ENCODE peak calls at places on chromosomes 16 and 17, in four cellular contexts. O is GM12878, N is K562, D is HepG2. Q is an unnamed sample.

GRCh38 chr16:72013389-72013788 is 4.8 kb downstream of the DHODH start:
- DNase-seq in O (no peak), D (no peak), N (peak; percentile 25), Q (no peak)

GRCh38 chr17:8935194-8935593 is 30.3 kb downstream of the PIK3R5 start:
- DNase-seq in N (no peak), O (no peak), D (no peak), Q (no peak)

GRCh38 chr16:25134306-25134705 is 22.8 kb downstream of the LCMT1 start:
- DNase-seq in D (no peak), O (no peak), N (no peak), Q (no peak)

GRCh38 chr17:73954981-73955380 is 248.5 kb upstream of the RPL38 start:
- DNase-seq in D (no peak), O (no peak), N (no peak), Q (no peak)

GRCh38 chr17:62652251-62653001 is 25.0 kb downstream of the MRC2 start:
- DNase-seq in N (no peak), O (no peak), D (no peak), Q (peak; percentile 43)

GRCh38 chr17:7886227-7887037 is 2.2 kb upstream of the CHD3 start:
- DNase-seq in O (no peak), D (no peak), N (peak; percentile 21), Q (peak; percentile 27)

GRCh38 chr17:42399948-42400843 is 12.0 kb upstream of the STAT3 start:
- DNase-seq in N (no peak), O (no peak), D (no peak), Q (no peak)

GRCh38 chr17:14119546-14119945 is 50.2 kb downstream of the COX10 start:
- DNase-seq in O (no peak), N (no peak), D (no peak), Q (no peak)

GRCh38 chr16:20904507-20905079 is 4.0 kb downstream of the LYRM1 start:
- DNase-seq in D (peak; percentile 40), O (peak; percentile 49), N (no peak), Q (no peak)

GRCh38 chr17:42118545-42118944 is 2.6 kb downstream of the KAT2A start:
- DNase-seq in N (peak; percentile 45), D (peak; percentile 52), O (no peak), Q (peak; percentile 45)

GRCh38 chr17:31095239-31096105 is 695 bp downstream of the NF1 start:
- DNase-seq in N (peak; percentile 34), D (peak; percentile 7), O (no peak), Q (peak; percentile 32)

GRCh38 chr17:77132411-77133086 is 8.2 kb upstream of the SEC14L1 start:
- DNase-seq in N (no peak), O (no peak), D (no peak), Q (no peak)

GRCh38 chr17:17087424-17088103 is 45.3 kb downstream of the MPRIP start:
- DNase-seq in O (no peak), N (no peak), D (no peak), Q (no peak)

GRCh38 chr17:61833536-61834203 is 29.7 kb downstream of the BRIP1 start:
- DNase-seq in N (no peak), O (no peak), D (no peak), Q (no peak)

GRCh38 chr17:47695664-47696376 is 1.9 kb downstream of the TBKBP1 start:
- DNase-seq in O (no peak), D (no peak), N (no peak), Q (no peak)

GRCh38 chr17:40518401-40519088 is 17.1 kb upstream of the TNS4 start:
- DNase-seq in D (no peak), O (no peak), N (no peak), Q (no peak)

GRCh38 chr17:78144736-78145641 is 1.2 kb upstream of the C17orf99 start:
- DNase-seq in O (no peak), D (no peak), N (no peak), Q (no peak)

GRCh38 chr16:31404353-31405064 is 11.4 kb downstream of the ITGAD start:
- DNase-seq in N (peak; percentile 78), O (no peak), D (no peak), Q (peak; percentile 88)

GRCh38 chr17:60269417-60269816 is 119.6 kb downstream of the CA4 start:
- DNase-seq in N (no peak), O (no peak), D (no peak), Q (no peak)

GRCh38 chr16:80984124-80984892 is 22.4 kb downstream of the CMC2 start:
- DNase-seq in D (no peak), N (no peak), O (no peak), Q (no peak)

GRCh38 chr16:29743475-29743826 is 2.3 kb downstream of the C16orf54 start:
- DNase-seq in N (no peak), D (no peak), O (no peak), Q (no peak)

GRCh38 chr16:3183445-3184139 is 4.4 kb upstream of the OR1F1 start:
- DNase-seq in O (no peak), N (no peak), D (no peak), Q (no peak)

GRCh38 chr16:15716694-15717447 is 66.8 kb downstream of the NDE1 start:
- DNase-seq in D (no peak), N (no peak), O (no peak), Q (no peak)

DNA sequence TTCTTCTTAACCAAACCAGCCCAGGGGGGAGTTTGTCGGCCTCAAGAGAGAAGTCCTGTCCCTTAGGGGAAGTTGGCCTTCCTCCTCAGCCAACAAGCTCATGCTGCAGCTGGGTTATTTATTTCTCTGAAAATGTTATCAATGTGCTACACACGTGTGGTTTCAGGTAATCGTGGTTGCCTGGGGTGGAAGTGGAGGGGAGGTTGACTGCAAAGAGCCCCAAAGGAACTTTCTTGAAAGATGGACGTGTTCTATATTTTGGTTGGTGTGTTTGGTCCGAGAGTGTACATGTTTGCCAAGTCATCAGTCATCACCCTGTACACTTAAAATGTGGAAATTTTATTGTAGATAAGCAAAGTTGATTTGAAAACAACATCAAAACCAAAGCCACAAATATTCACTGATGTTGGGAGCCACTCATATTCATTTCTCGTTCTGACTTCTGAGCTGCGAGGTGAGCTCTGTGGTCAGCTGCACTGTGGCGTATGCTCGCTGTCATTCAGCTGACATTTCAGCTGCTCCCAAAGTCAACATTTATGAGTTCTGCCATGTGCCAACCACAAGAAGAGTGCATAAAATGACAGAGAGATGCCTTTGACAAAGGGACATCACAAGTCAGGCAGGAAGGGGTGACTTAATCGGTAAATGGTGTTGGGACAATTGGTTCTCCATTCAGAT is 26.5 kb upstream of the ADGRG1 start:
- DNase-seq in N (peak; percentile 63), D (no peak), O (peak; percentile 93), Q (no peak)
- TF ChIP-seq TARDBP in N (no peak), D (no peak), O (no peak), Q (no peak)

GRCh38 chr16:673399-673991 is 2.0 kb upstream of the RHBDL1 start:
- DNase-seq in O (no peak), N (no peak), D (no peak), Q (no peak)

GRCh38 chr16:675884-676564 is 553 bp downstream of the RHBDL1 start:
- DNase-seq in D (no peak), N (no peak), O (no peak), Q (no peak)

GRCh38 chr16:674214-674881 is 1.1 kb upstream of the RHBDL1 start:
- DNase-seq in O (no peak), D (no peak), N (no peak), Q (no peak)

GRCh38 chr16:676565-677297 is 1.3 kb downstream of the RHBDL1 start:
- DNase-seq in D (no peak), O (no peak), N (no peak), Q (no peak)

DNA sequence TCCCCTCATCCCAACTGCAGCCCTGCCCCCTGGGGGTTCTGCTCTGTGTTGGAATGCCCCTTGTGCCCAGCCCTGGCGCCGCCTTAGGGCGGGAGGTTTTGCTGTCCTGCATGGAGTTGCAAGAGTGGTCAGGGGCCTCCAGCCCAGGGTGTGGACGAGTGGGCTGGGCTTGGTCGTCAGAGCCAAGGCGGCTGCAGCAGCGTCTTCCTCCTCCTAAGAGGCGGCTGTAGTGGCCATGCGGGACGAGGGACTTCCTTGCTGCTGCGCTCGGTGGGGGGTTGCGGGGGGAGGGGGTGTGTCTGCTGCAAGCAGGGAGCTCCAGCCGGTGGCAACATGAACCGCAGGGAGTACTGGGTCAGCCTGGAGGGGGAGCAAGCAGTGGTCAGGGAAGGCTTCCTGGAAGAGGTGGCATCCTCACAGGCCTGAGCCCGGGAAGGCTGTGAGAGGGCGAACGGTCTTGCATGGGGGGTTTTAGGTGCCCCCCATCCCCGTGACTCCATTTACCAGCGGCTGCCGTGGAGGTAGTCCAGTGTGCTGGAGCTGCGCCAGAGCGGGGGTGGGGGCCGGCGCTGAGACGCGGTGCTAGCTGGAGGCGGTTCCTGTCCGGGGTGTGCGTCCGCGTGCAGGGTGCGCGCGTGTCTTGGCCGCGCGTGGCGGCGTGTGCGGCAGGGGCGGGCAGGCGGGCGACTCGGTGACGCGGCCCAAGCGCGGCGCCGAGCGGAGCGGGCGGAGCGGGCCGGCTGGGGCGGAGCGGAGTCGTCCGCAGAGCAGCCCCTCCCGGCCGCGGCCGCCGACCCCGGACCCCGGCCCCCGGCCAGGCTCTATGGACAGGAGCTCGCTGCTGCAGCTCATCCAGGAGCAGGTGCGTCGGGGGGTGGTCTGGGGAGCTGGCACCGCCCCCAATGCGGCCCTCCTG is at the start of gene RHBDL1:
- DNase-seq in D (peak; percentile 26), N (peak; percentile 77), O (no peak), Q (peak; percentile 40)
- TF ChIP-seq TARDBP in D (no peak), N (peak; percentile 66), O (no peak), Q (no peak)

DNA sequence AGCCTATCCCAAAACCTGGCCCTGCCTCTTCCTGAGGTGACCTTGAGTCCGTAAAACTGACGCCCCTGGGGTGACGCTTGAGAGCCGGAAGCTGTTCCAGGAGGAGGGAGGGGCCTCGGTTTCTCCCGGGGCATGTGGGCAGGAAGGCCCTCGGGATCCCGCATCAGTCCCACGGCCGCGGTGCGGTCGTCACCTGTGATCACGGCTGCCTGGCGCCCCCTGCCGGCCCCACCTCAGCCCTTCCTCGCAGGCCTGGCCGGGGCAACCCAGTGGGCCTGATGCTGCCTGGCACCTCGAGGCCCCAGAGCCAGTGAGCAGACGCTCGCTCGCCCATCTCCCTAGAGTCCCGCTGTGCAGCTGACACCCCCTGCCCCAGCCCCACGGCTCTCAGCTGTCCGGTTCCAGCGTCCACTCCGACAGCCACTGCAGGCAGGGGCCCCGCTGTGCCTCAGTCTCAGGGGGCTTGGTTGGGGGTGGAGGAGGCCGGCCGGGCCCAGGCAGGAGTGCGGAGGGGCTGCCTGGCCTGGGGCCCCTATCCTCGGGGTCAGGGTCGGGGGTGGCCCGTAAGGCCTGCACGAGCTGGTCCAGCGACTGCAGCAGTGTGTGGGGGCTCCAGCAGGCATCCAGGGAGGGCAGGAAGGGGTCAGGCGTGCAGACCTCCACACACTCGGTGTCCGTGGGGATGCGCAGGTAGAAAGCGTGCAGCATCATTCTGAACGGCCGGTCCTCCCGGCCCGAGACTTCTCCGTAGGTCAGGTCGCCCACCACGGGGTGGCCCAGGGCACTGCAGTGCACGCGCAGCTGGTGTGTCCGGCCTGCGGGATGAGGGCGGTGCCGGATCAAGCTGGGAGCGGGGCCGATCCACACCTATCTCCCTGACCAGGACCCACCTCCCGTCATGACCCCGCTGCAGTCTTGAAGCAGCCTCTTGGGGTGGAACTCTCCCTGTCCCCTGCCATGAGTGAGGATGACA is 2.3 kb downstream of the RPUSD1 start:
- DNase-seq in O (no peak), D (peak; percentile 31), N (peak; percentile 71), Q (peak; percentile 68)
- TF ChIP-seq TARDBP in O (no peak), D (no peak), N (no peak), Q (no peak)

DNA sequence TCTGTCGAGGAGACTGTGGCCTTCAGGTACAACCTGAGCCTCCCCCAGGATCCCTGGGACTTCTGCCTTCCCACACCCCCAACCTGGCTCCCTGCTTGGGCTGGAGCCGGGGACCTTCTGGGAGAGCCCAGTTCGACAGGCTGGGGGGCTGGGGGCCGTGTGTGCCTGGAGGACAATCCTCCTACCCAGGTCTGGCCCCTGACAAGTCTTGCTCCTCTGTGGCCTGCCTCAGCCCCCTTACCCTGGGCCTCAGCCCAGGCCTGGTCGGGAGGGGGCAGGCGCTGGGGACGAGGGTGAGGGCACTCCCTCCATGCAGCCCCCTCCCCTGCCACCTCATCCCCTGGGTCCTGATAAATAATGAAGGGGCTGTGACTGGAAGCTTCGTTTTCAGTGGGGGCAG is 5.2 kb upstream of the BAHCC1 start:
- DNase-seq in O (no peak), N (no peak), D (no peak), Q (no peak)
- TF ChIP-seq TARDBP in O (no peak), N (no peak), D (no peak), Q (no peak)

Q was measured in HEK293T.